ENCODE peak calls at places on chromosomes 16 and 17, in six cellular contexts. Y is IMR-90; A is mesendoderm; W is cardiac muscle cell; P is naive thymus-derived CD4-positive, alpha-beta T cell; T is AG04450. C is an unnamed sample.
A peak's percentile ranks its signal among the peaks of the same experiment; 100 is the strongest.

GRCh38 chr17:44006581-44007345 is 2.3 kb downstream of the NAGS start:
- DNase-seq in T (peak; percentile 87), A (peak; percentile 98), W (peak; percentile 98), P (peak; percentile 84), Y (peak; percentile 92), C (peak; percentile 94)

GRCh38 chr16:15041260-15042011 is 14.4 kb downstream of the NTAN1 start:
- DNase-seq in Y (peak; percentile 48), W (no peak), T (no peak), A (peak; percentile 26), P (no peak), C (no peak)

GRCh38 chr16:30119428-30119827 is 3.6 kb downstream of the MAPK3 start:
- DNase-seq in A (no peak), P (no peak), T (no peak), Y (peak; percentile 13), W (no peak), C (no peak)

GRCh38 chr16:64122177-64122576 is 999.7 kb downstream of the CDH11 start:
- DNase-seq in T (no peak), P (no peak), W (no peak), Y (no peak), A (no peak), C (no peak)

GRCh38 chr17:12622726-12623125 is 43.0 kb upstream of the MYOCD start:
- DNase-seq in A (no peak), W (no peak), Y (peak; percentile 66), P (no peak), T (no peak), C (peak; percentile 53)

GRCh38 chr16:55297910-55298175 is 26.2 kb upstream of the IRX6 start:
- DNase-seq in Y (peak; percentile 4), W (no peak), T (no peak), A (peak; percentile 28), P (no peak), C (no peak)

GRCh38 chr17:36578671-36579070 is 13.0 kb upstream of the DHRS11 start:
- DNase-seq in P (no peak), W (no peak), T (no peak), A (no peak), Y (peak; percentile 44), C (no peak)

GRCh38 chr16:78237856-78238255 is 138.4 kb downstream of the WWOX start:
- DNase-seq in T (no peak), W (no peak), P (no peak), A (no peak), Y (no peak), C (no peak)

GRCh38 chr16:89375021-89375420 is 115.3 kb downstream of the ANKRD11 start:
- DNase-seq in P (no peak), Y (peak; percentile 87), A (no peak), W (no peak), T (no peak), C (no peak)

GRCh38 chr17:40307001-40307690 is 1.8 kb upstream of the RARA start:
- DNase-seq in A (peak; percentile 74), W (no peak), P (no peak), T (no peak), Y (no peak), C (no peak)

GRCh38 chr16:54007504-54007903 is 279.1 kb downstream of the IRX3 start:
- DNase-seq in Y (no peak), P (no peak), T (no peak), A (no peak), W (no peak), C (no peak)

GRCh38 chr17:10681866-10682446 is 15.4 kb downstream of the SCO1 start:
- DNase-seq in T (no peak), P (no peak), Y (peak; percentile 54), W (no peak), A (no peak), C (no peak)

GRCh38 chr17:38339891-38340290 is 3.9 kb downstream of the GPR179 start:
- DNase-seq in W (no peak), P (no peak), A (no peak), Y (peak; percentile 39), T (no peak), C (no peak)

GRCh38 chr16:84190731-84191388 is at the start of gene ADAD2:
- DNase-seq in P (no peak), Y (no peak), T (no peak), W (no peak), A (peak; percentile 72), C (no peak)

GRCh38 chr16:68936729-68937631 is 93.6 kb downstream of the TANGO6 start:
- DNase-seq in P (no peak), T (no peak), A (no peak), Y (peak; percentile 19), W (no peak), C (no peak)

GRCh38 chr16:1090620-1091587 is 5.1 kb downstream of the C1QTNF8 start:
- DNase-seq in P (no peak), A (no peak), W (peak; percentile 67), Y (no peak), T (no peak), C (no peak)

GRCh38 chr17:8503807-8504206 is 68.1 kb downstream of the NDEL1 start:
- DNase-seq in Y (no peak), W (no peak), T (no peak), P (no peak), A (no peak), C (no peak)

GRCh38 chr17:50472286-50472685 is 3.6 kb upstream of the CHAD start:
- DNase-seq in T (no peak), A (no peak), Y (no peak), W (no peak), P (no peak), C (no peak)

GRCh38 chr17:1460233-1460632 is 4.2 kb upstream of the CRK start:
- DNase-seq in P (no peak), A (no peak), W (no peak), T (no peak), Y (no peak), C (no peak)

GRCh38 chr17:59342681-59343127 is 11.2 kb downstream of the YPEL2 start:
- DNase-seq in Y (no peak), T (no peak), A (no peak), W (no peak), P (no peak), C (no peak)

GRCh38 chr16:54505479-54506247 is 219.1 kb upstream of the IRX3 start:
- DNase-seq in W (no peak), A (no peak), P (no peak), Y (no peak), T (no peak), C (no peak)

GRCh38 chr16:29678691-29679267 is at the start of gene QPRT:
- DNase-seq in W (peak; percentile 90), P (no peak), T (no peak), A (peak; percentile 98), Y (peak; percentile 22), C (peak; percentile 28)

GRCh38 chr17:1643999-1644492 is 1.5 kb downstream of the SCARF1 start:
- DNase-seq in A (no peak), W (no peak), T (no peak), P (no peak), Y (no peak), C (no peak)

GRCh38 chr16:79628501-79628975 is 28.0 kb upstream of the MAF start:
- DNase-seq in A (peak; percentile 21), T (peak; percentile 24), P (no peak), Y (peak; percentile 19), W (no peak), C (peak; percentile 25)

GRCh38 chr16:11783319-11784047 is 13.6 kb downstream of the ZC3H7A start:
- DNase-seq in W (no peak), T (no peak), Y (peak; percentile 45), A (no peak), P (peak; percentile 82), C (no peak)

GRCh38 chr17:79790805-79791353 is 6.0 kb downstream of the CBX8 start:
- DNase-seq in T (no peak), P (peak; percentile 37), A (no peak), W (no peak), Y (no peak), C (no peak)

GRCh38 chr16:11312718-11313492 is 31.8 kb upstream of the PRM1 start:
- DNase-seq in A (peak; percentile 86), T (no peak), P (no peak), W (no peak), Y (peak; percentile 78), C (no peak)

GRCh38 chr17:1153795-1154546 is 25.8 kb downstream of the ABR start:
- DNase-seq in W (peak; percentile 24), Y (peak; percentile 67), P (no peak), A (peak; percentile 85), T (peak; percentile 32), C (no peak)

GRCh38 chr17:79627766-79628690 is 17.2 kb upstream of the RBFOX3 start:
- DNase-seq in T (no peak), W (no peak), P (no peak), Y (no peak), A (no peak), C (no peak)

GRCh38 chr17:39676198-39676819 is 8.1 kb downstream of the PNMT start:
- DNase-seq in W (peak; percentile 88), T (no peak), A (no peak), Y (no peak), P (peak; percentile 57), C (no peak)

GRCh38 chr17:36857698-36858097 is 79.6 kb upstream of the LHX1 start:
- DNase-seq in P (no peak), W (no peak), T (no peak), A (no peak), Y (no peak), C (no peak)

GRCh38 chr16:47134550-47134949 is 9.2 kb downstream of the NETO2 start:
- DNase-seq in W (no peak), A (no peak), T (no peak), P (no peak), Y (no peak), C (no peak)

GRCh38 chr16:3637371-3637923 is 17.0 kb upstream of the DNASE1 start:
- DNase-seq in W (peak; percentile 55), P (peak; percentile 47), A (peak; percentile 73), T (no peak), Y (peak; percentile 8), C (no peak)

DNA sequence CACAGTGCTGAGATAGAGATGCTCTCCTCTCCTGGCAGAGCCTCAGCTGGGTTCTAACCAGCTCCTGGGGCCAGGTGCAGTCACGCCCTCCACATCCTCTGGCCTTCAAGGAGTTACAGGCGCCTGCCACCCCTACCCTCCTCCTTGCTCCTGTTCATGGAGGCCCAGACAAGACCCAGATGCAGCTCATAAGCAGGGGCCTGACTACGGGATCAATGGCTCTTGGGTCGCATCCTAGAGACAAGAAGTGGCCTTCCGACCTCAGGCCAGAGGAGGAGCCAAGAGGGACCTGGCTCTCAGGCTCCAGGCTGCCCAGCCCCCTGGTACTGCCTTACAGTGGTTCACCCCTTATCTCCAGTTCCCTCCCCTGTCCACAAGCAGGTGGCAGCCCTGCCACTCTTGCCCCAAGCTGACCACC is 23.0 kb downstream of the ARHGAP27 start:
- DNase-seq in A (no peak), Y (no peak), W (no peak), P (no peak), T (no peak), C (no peak)
- H3K4me3 ChIP-seq in A (no peak overlapping the region), Y (no peak overlapping the region), W (no peak overlapping the region), P (peak overlapping the region; percentile 96), T (no peak overlapping the region), C (no peak overlapping the region)

GRCh38 chr16:75206749-75207451 is at the start of gene CTRB2:
- DNase-seq in W (no peak), T (no peak), Y (no peak), P (no peak), A (no peak), C (no peak)
- H3K4me3 ChIP-seq in W (no peak within 1 kb of the TSS), T (no peak within 1 kb of the TSS), Y (no peak within 1 kb of the TSS), P (no peak within 1 kb of the TSS), A (no peak within 1 kb of the TSS), C (no peak within 1 kb of the TSS)

GRCh38 chr17:81517339-81518112 is 4.9 kb upstream of the ACTG1 start:
- DNase-seq in A (peak; percentile 75), P (no peak), W (peak; percentile 14), T (no peak), Y (no peak), C (no peak)
- H3K4me3 ChIP-seq in A (no peak overlapping the region), P (no peak overlapping the region), W (no peak overlapping the region), T (peak overlapping the region; percentile 17), Y (no peak overlapping the region), C (no peak overlapping the region)

GRCh38 chr17:76333673-76334505 is 19.8 kb downstream of the PRPSAP1 start:
- DNase-seq in W (no peak), T (no peak), Y (no peak), P (no peak), A (no peak), C (no peak)
- H3K4me3 ChIP-seq in W (no peak overlapping the region), T (no peak overlapping the region), Y (no peak overlapping the region), P (no peak overlapping the region), A (no peak overlapping the region), C (no peak overlapping the region)